ENCODE peak calls at places on chromosomes 7 and 10, in five cellular contexts. D is foreskin keratinocyte, T is tibial nerve, J is natural killer cell, W is Calu3. H is an unnamed sample.
A peak's percentile ranks its signal among the peaks of the same experiment; 100 is the strongest.

GRCh38 chr7:2019693-2020511 is 212.8 kb downstream of the MAD1L1 start:
- DNase-seq in D (peak; percentile 70), T (peak; percentile 35), J (peak; percentile 66), W (no peak), H (no peak)

GRCh38 chr7:26436996-26437547 is 145.4 kb downstream of the SNX10 start:
- DNase-seq in D (no peak), T (no peak), J (no peak), W (no peak), H (no peak)

GRCh38 chr7:149109969-149110368 is 16.2 kb downstream of the ZNF425 start:
- DNase-seq in D (no peak), T (no peak), J (no peak), W (no peak), H (no peak)

GRCh38 chr7:322111-322671 is 32.2 kb downstream of the FOXL3 start:
- DNase-seq in D (peak; percentile 15), T (peak; percentile 60), J (peak; percentile 83), W (peak; percentile 96), H (peak; percentile 95)

GRCh38 chr10:89478085-89478738 is 57.2 kb downstream of the SLC16A12 start:
- DNase-seq in D (peak; percentile 56), T (no peak), J (no peak), W (peak; percentile 40), H (no peak)

GRCh38 chr7:105439174-105439893 is 50.6 kb upstream of the SRPK2 start:
- DNase-seq in D (peak; percentile 98), T (no peak), J (no peak), W (peak; percentile 34), H (no peak)

GRCh38 chr7:29940199-29940598 is 49.4 kb downstream of the SCRN1 start:
- DNase-seq in D (peak; percentile 58), T (no peak), J (no peak), W (no peak), H (no peak)

GRCh38 chr10:43695321-43695720 is 46.6 kb upstream of the ZNF32 start:
- DNase-seq in D (no peak), T (no peak), J (no peak), W (no peak), H (no peak)

GRCh38 chr10:25504306-25504705 is 329.5 kb downstream of the GPR158 start:
- DNase-seq in D (no peak), T (no peak), J (no peak), W (no peak), H (no peak)

GRCh38 chr7:50190772-50191171 is 97.7 kb upstream of the ZPBP start:
- DNase-seq in D (no peak), T (no peak), J (no peak), W (no peak), H (no peak)

GRCh38 chr10:82925547-82925946 is 1050.6 kb downstream of the NRG3 start:
- DNase-seq in D (peak; percentile 58), T (no peak), J (no peak), W (no peak), H (no peak)

GRCh38 chr7:42128703-42129102 is 108.3 kb downstream of the GLI3 start:
- DNase-seq in D (no peak), T (no peak), J (no peak), W (no peak), H (no peak)

GRCh38 chr10:60848126-60848525 is 69.8 kb downstream of the CDK1 start:
- DNase-seq in D (no peak), T (peak; percentile 50), J (no peak), W (peak; percentile 12), H (no peak)

GRCh38 chr7:130941322-130942210 is 207.6 kb upstream of the KLF14 start:
- DNase-seq in D (no peak), T (peak; percentile 56), J (no peak), W (peak; percentile 68), H (no peak)

GRCh38 chr10:32958992-32959703 is 1.1 kb upstream of the ITGB1 start:
- DNase-seq in D (no peak), T (no peak), J (no peak), W (no peak), H (no peak)

GRCh38 chr10:30037620-30038336 is 21.6 kb downstream of the JCAD start:
- DNase-seq in D (no peak), T (no peak), J (no peak), W (no peak), H (no peak)

GRCh38 chr10:92591550-92592140 is 1.3 kb upstream of the KIF11 start:
- DNase-seq in D (peak; percentile 88), T (peak; percentile 84), J (peak; percentile 88), W (peak; percentile 88), H (peak; percentile 76)

GRCh38 chr10:92594194-92594593 is 1.3 kb downstream of the KIF11 start:
- DNase-seq in D (no peak), T (no peak), J (no peak), W (no peak), H (no peak)

GRCh38 chr10:92593553-92594046 is 670 bp downstream of the KIF11 start:
- DNase-seq in D (peak; percentile 48), T (no peak), J (no peak), W (no peak), H (no peak)

GRCh38 chr10:92590623-92591549 is 2.0 kb upstream of the KIF11 start:
- DNase-seq in D (no peak), T (peak; percentile 72), J (no peak), W (peak; percentile 56), H (peak; percentile 15)

GRCh38 chr10:92592761-92593552 is at the start of gene KIF11:
- DNase-seq in D (peak; percentile 93), T (peak; percentile 98), J (peak; percentile 97), W (peak; percentile 94), H (peak; percentile 93)
- TF ChIP-seq CTCF in D (peak; percentile 2), T (no peak), J (no peak), W (no peak), H (peak; percentile 20)

GRCh38 chr7:100629117-100629711 is 12.1 kb downstream of the TFR2 start:
- DNase-seq in D (no peak), T (no peak), J (no peak), W (peak; percentile 38), H (no peak)
- TF ChIP-seq CTCF in D (peak; percentile 54), T (no peak), J (no peak), W (no peak), H (peak; percentile 37)

GRCh38 chr10:120600871-120601644 is 144.0 kb downstream of the PLPP4 start:
- DNase-seq in D (peak; percentile 44), T (peak; percentile 5), J (no peak), W (peak; percentile 28), H (no peak)
- TF ChIP-seq CTCF in D (peak; percentile 58), T (no peak), J (no peak), W (no peak), H (peak; percentile 49)

GRCh38 chr10:7301039-7301768 is 109.6 kb downstream of the SFMBT2 start:
- DNase-seq in D (no peak), T (no peak), J (no peak), W (peak; percentile 14), H (no peak)
- TF ChIP-seq CTCF in D (peak; percentile 35), T (no peak), J (no peak), W (no peak), H (peak; percentile 45)

DNA sequence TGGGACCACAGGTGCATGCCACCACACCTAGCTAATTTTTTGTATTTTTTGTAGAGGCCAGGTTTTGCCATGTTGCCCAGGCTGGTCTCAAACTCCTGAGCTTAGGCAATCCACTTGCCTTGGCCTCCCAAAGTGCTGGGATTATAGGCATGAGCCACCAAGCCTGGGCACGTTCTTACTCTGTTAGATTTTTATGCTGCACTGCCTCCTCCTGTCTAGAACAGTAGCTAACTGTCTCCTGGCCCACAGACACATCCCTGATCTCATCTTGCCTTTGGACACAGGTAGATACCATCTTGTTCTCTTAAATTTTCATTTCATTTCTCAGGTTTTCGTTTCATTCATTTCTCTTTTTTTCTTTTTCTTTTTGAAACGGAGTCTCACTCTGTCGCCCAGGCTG is 41.1 kb downstream of the BLVRA start:
- DNase-seq in D (peak; percentile 47), T (no peak), J (no peak), W (no peak), H (no peak)
- TF ChIP-seq CTCF in D (peak; percentile 64), T (no peak), J (no peak), W (no peak), H (no peak)

GRCh38 chr7:3162286-3162685 is 118.6 kb upstream of the CARD11 start:
- DNase-seq in D (no peak), T (no peak), J (no peak), W (no peak), H (no peak)
- TF ChIP-seq CTCF in D (peak; percentile 20), T (no peak), J (no peak), W (no peak), H (no peak)

DNA sequence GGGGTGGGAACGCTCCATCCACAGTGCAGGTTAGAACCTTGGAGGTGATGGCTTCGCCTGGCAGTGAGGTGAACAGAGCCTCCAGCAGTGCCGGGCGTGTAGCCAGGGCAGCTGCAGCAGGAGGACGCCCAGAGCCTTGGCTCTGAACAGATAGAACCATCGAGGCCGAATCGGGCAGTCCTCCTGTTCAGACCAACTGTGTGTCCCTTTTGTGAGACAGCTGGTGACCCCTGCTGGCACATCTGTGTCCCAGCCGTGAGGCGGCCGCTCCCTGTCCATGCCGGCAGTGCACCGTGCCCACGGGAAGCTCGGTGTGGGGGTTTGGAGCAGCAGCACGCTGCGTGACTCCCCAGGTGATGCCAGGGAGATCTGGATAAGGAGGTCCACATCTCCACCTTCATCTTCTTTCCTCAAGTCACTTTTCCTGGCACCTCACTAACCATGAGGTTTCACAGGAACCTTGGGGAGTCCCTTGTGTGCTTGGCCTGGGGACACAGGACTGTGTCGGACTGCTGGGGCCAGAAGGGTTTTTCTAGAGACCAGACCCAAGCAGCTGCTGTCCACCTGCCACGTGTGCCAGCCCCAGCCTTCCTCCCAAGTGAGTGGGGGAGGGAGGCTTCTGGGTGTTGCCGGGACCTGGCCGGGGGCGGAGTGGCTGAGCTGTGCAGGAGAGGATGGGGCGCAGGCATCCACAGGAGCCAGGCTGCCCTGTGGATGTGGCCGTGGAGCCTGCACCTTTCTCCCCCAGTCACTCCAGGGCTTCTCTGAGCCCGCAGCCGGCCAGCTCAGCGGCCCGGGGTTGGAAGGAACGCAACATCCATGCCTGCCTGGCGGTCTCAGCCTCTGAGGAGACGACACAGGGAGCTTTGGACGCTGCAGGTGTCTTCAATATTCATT is 69.4 kb downstream of the DNAJB6 start:
- DNase-seq in D (no peak), T (no peak), J (no peak), W (no peak), H (no peak)
- TF ChIP-seq CTCF in D (peak; percentile 16), T (no peak), J (no peak), W (no peak), H (peak; percentile 16)